ENCODE peak calls at places on chromosome 2, in five cellular contexts. O is stimulated activated CD4-positive, alpha-beta T cell treated with anti-CD3 and anti-CD28 coated beads, Interleukin-15, amount 100 ng/mL, for 1 hour; I is RPMI7951; C is smooth muscle cell of the brain vasculature; U is GM12865. X is an unnamed sample.

GRCh38 chr2:20485612-20485926 is 38.7 kb downstream of the RHOB start:
- DNase-seq in O (no peak), I (no peak), C (no peak), U (no peak), X (no peak)

GRCh38 chr2:88919087-88919738 is 227.7 kb downstream of the RPIA start:
- DNase-seq in O (no peak), I (peak), C (peak), U (peak), X (no peak)

GRCh38 chr2:9417725-9418124 is 5.6 kb downstream of the ITGB1BP1 start:
- DNase-seq in O (no peak), I (no peak), C (no peak), U (no peak), X (no peak)

GRCh38 chr2:176692518-176692917 is 423.3 kb downstream of the MTX2 start:
- DNase-seq in O (no peak), I (no peak), C (no peak), U (no peak), X (no peak)

GRCh38 chr2:8458461-8459459 is 223.1 kb upstream of the ID2 start:
- DNase-seq in O (no peak), I (no peak), C (no peak), U (no peak), X (no peak)

GRCh38 chr2:218780851-218781690 is 876 bp upstream of the CYP27A1 start:
- DNase-seq in O (no peak), I (peak), C (no peak), U (no peak), X (no peak)

GRCh38 chr2:10178751-10179150 is 56.2 kb downstream of the RRM2 start:
- DNase-seq in O (no peak), I (no peak), C (no peak), U (no peak), X (no peak)

GRCh38 chr2:176088048-176088936 is 4.2 kb upstream of the HOXD13 start:
- DNase-seq in O (no peak), I (peak), C (no peak), U (peak), X (no peak)

GRCh38 chr2:57440437-57440836 is 606.2 kb upstream of the VRK2 start:
- DNase-seq in O (no peak), I (no peak), C (no peak), U (no peak), X (no peak)

X was measured in Panc1.